ENCODE peak calls at places on chromosome 17, in four cellular contexts. T is K562, S is HepG2, L is WTC11. X is an unnamed sample.

GRCh38 chr17:65020284-65020683 is 36.3 kb downstream of the GNA13 start:
- DNase-seq in L (no peak), S (no peak), T (no peak), X (no peak)

GRCh38 chr17:17379197-17379991 is 76.2 kb downstream of the NT5M start:
- DNase-seq in S (peak; percentile 93), L (no peak), T (no peak), X (no peak)

GRCh38 chr17:82668631-82669099 is 20.4 kb upstream of the WDR45B start:
- DNase-seq in S (peak; percentile 78), L (peak; percentile 79), T (peak; percentile 59), X (peak; percentile 79)

GRCh38 chr17:76878568-76878967 is 10.4 kb downstream of the MGAT5B start:
- DNase-seq in S (no peak), T (no peak), L (no peak), X (no peak)

GRCh38 chr17:37089998-37090397 is 141.2 kb downstream of the AATF start:
- DNase-seq in S (no peak), T (no peak), L (no peak), X (no peak)

GRCh38 chr17:40962059-40962561 is 4.6 kb downstream of the KRT39 start:
- DNase-seq in S (no peak), L (no peak), T (no peak), X (no peak)

GRCh38 chr17:21119247-21119944 is 7.4 kb upstream of the DHRS7B start:
- DNase-seq in S (peak; percentile 53), L (peak; percentile 70), T (peak; percentile 58), X (peak; percentile 76)

GRCh38 chr17:57507828-57508227 is 237.3 kb downstream of the CCDC182 start:
- DNase-seq in T (no peak), L (no peak), S (no peak), X (no peak)

GRCh38 chr17:45296003-45296832 is 20.6 kb downstream of the MAP3K14 start:
- DNase-seq in T (no peak), S (no peak), L (no peak), X (no peak)

GRCh38 chr17:21370430-21370829 is 5.7 kb upstream of the KCNJ12 start:
- DNase-seq in T (no peak), S (no peak), L (no peak), X (peak; percentile 44)

GRCh38 chr17:49513044-49513395 is 17.9 kb downstream of the NGFR start:
- DNase-seq in L (no peak), S (no peak), T (no peak), X (no peak)

GRCh38 chr17:12409082-12409481 is 256.6 kb upstream of the MYOCD start:
- DNase-seq in L (no peak), S (no peak), T (no peak), X (no peak)

GRCh38 chr17:46178550-46179198 is 14.6 kb downstream of the KANSL1 start:
- DNase-seq in L (no peak), T (no peak), S (no peak), X (no peak)

GRCh38 chr17:35709874-35710273 is 21.6 kb upstream of the RASL10B start:
- DNase-seq in S (no peak), L (no peak), T (no peak), X (no peak)

GRCh38 chr17:50076221-50076590 is 18.9 kb upstream of the PDK2 start:
- DNase-seq in T (no peak), S (no peak), L (no peak), X (no peak)

GRCh38 chr17:47872019-47872650 is 21.2 kb upstream of the SP6 start:
- DNase-seq in L (peak; percentile 64), S (no peak), T (no peak), X (no peak)

GRCh38 chr17:20103454-20104448 is 94.6 kb downstream of the SPECC1 start:
- DNase-seq in S (no peak), L (no peak), T (no peak), X (no peak)

GRCh38 chr17:66403846-66404597 is 101.6 kb downstream of the PRKCA start:
- DNase-seq in T (no peak), S (no peak), L (no peak), X (no peak)

GRCh38 chr17:73096201-73096600 is 3.7 kb upstream of the SLC39A11 start:
- DNase-seq in S (no peak), L (no peak), T (no peak), X (no peak)
- TF ChIP-seq ELF4 in S (no peak), L (no peak), T (no peak), X (no peak)

GRCh38 chr17:4900231-4901107 is 1.1 kb downstream of the C17orf107 start:
- DNase-seq in S (no peak), T (no peak), L (peak; percentile 83), X (no peak)
- TF ChIP-seq ELF4 in S (no peak), T (no peak), L (no peak), X (no peak)

GRCh38 chr17:63476857-63477470 is at the start of gene ACE:
- DNase-seq in T (peak; percentile 82), L (peak; percentile 77), S (no peak), X (peak; percentile 67)

GRCh38 chr17:63474914-63475460 is 1.9 kb upstream of the ACE start:
- DNase-seq in T (no peak), L (no peak), S (no peak), X (no peak)

GRCh38 chr17:63477471-63478440 is 895 bp downstream of the ACE start:
- DNase-seq in L (peak; percentile 29), S (no peak), T (no peak), X (no peak)

GRCh38 chr17:63475491-63476412 is 1.1 kb upstream of the ACE start:
- DNase-seq in S (no peak), L (no peak), T (peak; percentile 29), X (no peak)

GRCh38 chr17:63476494-63476856 is 386 bp upstream of the ACE start:
- DNase-seq in S (no peak), L (peak; percentile 65), T (peak; percentile 81), X (peak; percentile 53)
- TF ChIP-seq ELF4 in S (no peak), L (no peak), T (no peak), X (no peak)

DNA sequence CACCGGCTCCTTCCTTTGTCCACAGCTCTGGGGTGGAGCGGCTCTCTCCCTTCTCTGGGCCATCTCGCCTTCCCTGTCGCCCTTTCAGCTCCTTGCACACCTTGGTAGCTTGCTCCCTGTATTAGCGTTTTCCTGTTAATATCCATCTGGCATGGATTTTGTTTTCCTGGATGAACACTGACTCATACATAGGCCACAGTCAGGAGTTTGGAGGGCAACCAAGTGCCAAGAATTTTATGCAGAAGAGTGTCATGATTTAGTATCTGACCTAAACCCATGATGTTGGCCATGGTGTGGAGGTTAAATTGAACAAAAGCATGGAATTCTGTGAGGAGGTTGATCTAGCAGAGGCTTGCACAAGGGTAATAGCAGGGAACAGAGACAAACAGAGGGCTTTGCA is 180.9 kb downstream of the AIPL1 start:
- DNase-seq in T (no peak), L (no peak), S (no peak), X (no peak)
- TF ChIP-seq ELF4 in T (no peak), L (no peak), S (no peak), X (no peak)

DNA sequence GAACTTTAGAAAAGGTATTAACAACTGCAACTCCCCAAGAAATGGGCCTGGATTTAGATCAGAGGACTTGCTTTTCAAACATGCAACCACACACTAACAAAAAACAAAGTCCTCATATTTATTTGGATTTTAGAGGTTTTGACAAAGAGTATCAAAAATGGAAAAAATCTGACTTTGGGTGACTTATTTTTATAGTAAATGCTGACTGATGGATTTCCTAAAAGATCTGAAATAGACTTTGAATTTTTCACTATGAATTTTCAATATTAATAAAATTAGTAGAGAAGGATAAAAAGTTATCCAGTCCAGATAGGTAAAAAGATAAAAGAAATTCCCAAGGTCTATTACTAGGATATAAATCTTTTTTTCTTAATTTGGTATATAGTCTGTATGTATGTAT is 253.5 kb downstream of the KCNJ2 start:
- DNase-seq in L (no peak), S (no peak), T (no peak), X (no peak)
- TF ChIP-seq ELF4 in L (no peak), S (no peak), T (no peak), X (no peak)

DNA sequence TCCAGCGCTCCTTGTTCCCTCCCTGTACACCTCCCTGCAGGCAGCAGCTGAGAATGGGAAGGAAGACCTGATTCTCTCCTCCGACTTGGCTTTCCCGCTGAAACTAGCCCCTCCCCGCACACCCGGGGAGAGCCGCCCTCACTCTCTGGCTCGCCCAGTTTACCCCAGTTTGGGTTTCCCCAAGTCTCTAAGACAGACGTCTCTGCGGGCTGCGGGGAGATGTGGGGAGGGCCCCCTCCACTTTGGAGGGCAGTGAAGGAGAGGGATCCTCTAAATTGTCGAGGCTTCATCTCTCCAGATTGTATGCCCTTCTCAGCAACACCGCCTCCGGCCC is 797 bp downstream of the GRB7 start:
- DNase-seq in L (peak; percentile 63), T (peak; percentile 45), S (peak; percentile 50), X (no peak)
- TF ChIP-seq ELF4 in L (no peak), T (no peak), S (no peak), X (no peak)

GRCh38 chr17:3919123-3919624 is 2.9 kb upstream of the P2RX1 start:
- DNase-seq in L (no peak), T (no peak), S (no peak), X (no peak)
- TF ChIP-seq ELF4 in L (no peak), T (no peak), S (no peak), X (no peak)

DNA sequence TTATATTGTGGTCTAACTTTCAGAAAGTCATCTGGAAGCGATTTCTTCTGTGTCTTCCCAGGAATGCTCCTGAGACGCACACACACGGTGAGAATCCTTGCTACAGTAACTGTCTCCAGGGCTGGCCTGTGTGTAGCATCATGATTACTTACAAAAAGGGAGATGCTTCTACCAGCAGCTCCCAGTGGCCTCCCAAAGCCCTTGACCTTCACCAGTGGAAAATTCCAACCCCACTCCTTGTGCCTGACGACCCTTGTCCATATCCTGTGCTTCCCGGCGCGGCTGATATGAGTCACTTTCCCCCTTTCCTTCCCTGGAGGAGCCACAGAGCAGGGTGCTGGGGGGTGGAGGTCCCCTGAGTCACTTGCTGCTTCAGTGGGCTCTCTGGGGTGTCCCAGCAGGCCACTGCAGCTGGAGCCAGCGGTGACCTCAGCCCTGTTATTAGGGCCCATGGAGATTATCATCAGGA is 22.1 kb upstream of the NAT9 start:
- DNase-seq in S (no peak), T (no peak), L (no peak), X (no peak)
- TF ChIP-seq ELF4 in S (no peak), T (no peak), L (no peak), X (no peak)

GRCh38 chr17:29712677-29713076 is 90.0 kb upstream of the CORO6 start:
- DNase-seq in S (no peak), L (no peak), T (no peak), X (no peak)

GRCh38 chr17:29710891-29711418 is 88.2 kb upstream of the CORO6 start:
- DNase-seq in T (peak; percentile 63), S (peak; percentile 35), L (no peak), X (no peak)

GRCh38 chr17:29709861-29710849 is 87.4 kb upstream of the CORO6 start:
- DNase-seq in S (no peak), T (no peak), L (no peak), X (no peak)

GRCh38 chr17:29713626-29714025 is 90.9 kb upstream of the CORO6 start:
- DNase-seq in L (no peak), S (no peak), T (no peak), X (no peak)

GRCh38 chr17:29711588-29712385 is 89.1 kb upstream of the CORO6 start:
- DNase-seq in S (no peak), L (no peak), T (no peak), X (no peak)
- TF ChIP-seq ELF4 in S (no peak), L (no peak), T (no peak), X (no peak)

X was measured in HEK293T.